ENCODE peak calls at places on chromosomes 11 and 22, in nine cellular contexts. One of them, this sample, is unnamed.

GRCh38 chr11:69657911-69658605 is 17.1 kb downstream of the LTO1 start:
- DNase-seq in activated CD8-positive, alpha-beta memory T cell treated with anti-CD3 and anti-CD28 coated beads, Interleukin-2, amount 50 U/mL, for 48 hours: no peak
- DNase-seq in central memory CD4-positive, alpha-beta T cell: no peak
- DNase-seq in mammary epithelial cell: no peak
- DNase-seq in fibroblast of gingiva: no peak
- DNase-seq in KBM-7: no peak
- DNase-seq in erythroblast: no peak
- DNase-seq in T follicular helper cell: no peak
- DNase-seq in stimulated activated CD4-positive, alpha-beta T cell treated with anti-CD3 and anti-CD28 coated beads, Interleukin-4, amount 100 ng/mL, for 48 hours: no peak
- DNase-seq in this sample: no peak

GRCh38 chr11:70435765-70436500 is 37.6 kb downstream of the CTTN start:
- DNase-seq in activated CD8-positive, alpha-beta memory T cell treated with anti-CD3 and anti-CD28 coated beads, Interleukin-2, amount 50 U/mL, for 48 hours: no peak
- DNase-seq in central memory CD4-positive, alpha-beta T cell: no peak
- DNase-seq in mammary epithelial cell: no peak
- DNase-seq in fibroblast of gingiva: no peak
- DNase-seq in KBM-7: no peak
- DNase-seq in erythroblast: no peak
- DNase-seq in T follicular helper cell: no peak
- DNase-seq in stimulated activated CD4-positive, alpha-beta T cell treated with anti-CD3 and anti-CD28 coated beads, Interleukin-4, amount 100 ng/mL, for 48 hours: no peak
- DNase-seq in this sample: no peak

GRCh38 chr22:40345801-40346177 is 511 bp upstream of the ADSL start:
- DNase-seq in activated CD8-positive, alpha-beta memory T cell treated with anti-CD3 and anti-CD28 coated beads, Interleukin-2, amount 50 U/mL, for 48 hours: peak
- DNase-seq in central memory CD4-positive, alpha-beta T cell: peak
- DNase-seq in mammary epithelial cell: peak
- DNase-seq in fibroblast of gingiva: peak
- DNase-seq in KBM-7: no peak
- DNase-seq in erythroblast: peak
- DNase-seq in T follicular helper cell: peak
- DNase-seq in stimulated activated CD4-positive, alpha-beta T cell treated with anti-CD3 and anti-CD28 coated beads, Interleukin-4, amount 100 ng/mL, for 48 hours: peak
- DNase-seq in this sample: no peak

GRCh38 chr11:46369458-46370152 is 11.9 kb upstream of the MDK start:
- DNase-seq in activated CD8-positive, alpha-beta memory T cell treated with anti-CD3 and anti-CD28 coated beads, Interleukin-2, amount 50 U/mL, for 48 hours: peak
- DNase-seq in central memory CD4-positive, alpha-beta T cell: peak
- DNase-seq in mammary epithelial cell: peak
- DNase-seq in fibroblast of gingiva: peak
- DNase-seq in KBM-7: peak
- DNase-seq in erythroblast: peak
- DNase-seq in T follicular helper cell: peak
- DNase-seq in stimulated activated CD4-positive, alpha-beta T cell treated with anti-CD3 and anti-CD28 coated beads, Interleukin-4, amount 100 ng/mL, for 48 hours: no peak
- DNase-seq in this sample: no peak

GRCh38 chr11:71996946-71997345 is 1.8 kb upstream of the IL18BP start:
- DNase-seq in activated CD8-positive, alpha-beta memory T cell treated with anti-CD3 and anti-CD28 coated beads, Interleukin-2, amount 50 U/mL, for 48 hours: no peak
- DNase-seq in central memory CD4-positive, alpha-beta T cell: no peak
- DNase-seq in mammary epithelial cell: no peak
- DNase-seq in fibroblast of gingiva: no peak
- DNase-seq in KBM-7: no peak
- DNase-seq in erythroblast: peak
- DNase-seq in T follicular helper cell: no peak
- DNase-seq in stimulated activated CD4-positive, alpha-beta T cell treated with anti-CD3 and anti-CD28 coated beads, Interleukin-4, amount 100 ng/mL, for 48 hours: no peak
- DNase-seq in this sample: no peak

GRCh38 chr11:77147668-77148321 is 19.7 kb downstream of the MYO7A start:
- DNase-seq in activated CD8-positive, alpha-beta memory T cell treated with anti-CD3 and anti-CD28 coated beads, Interleukin-2, amount 50 U/mL, for 48 hours: peak
- DNase-seq in central memory CD4-positive, alpha-beta T cell: peak
- DNase-seq in mammary epithelial cell: no peak
- DNase-seq in fibroblast of gingiva: no peak
- DNase-seq in KBM-7: no peak
- DNase-seq in erythroblast: peak
- DNase-seq in T follicular helper cell: no peak
- DNase-seq in stimulated activated CD4-positive, alpha-beta T cell treated with anti-CD3 and anti-CD28 coated beads, Interleukin-4, amount 100 ng/mL, for 48 hours: no peak
- DNase-seq in this sample: no peak

GRCh38 chr11:123690490-123690889 is 36.1 kb upstream of the SCN3B start:
- DNase-seq in activated CD8-positive, alpha-beta memory T cell treated with anti-CD3 and anti-CD28 coated beads, Interleukin-2, amount 50 U/mL, for 48 hours: no peak
- DNase-seq in central memory CD4-positive, alpha-beta T cell: no peak
- DNase-seq in mammary epithelial cell: peak
- DNase-seq in fibroblast of gingiva: no peak
- DNase-seq in KBM-7: no peak
- DNase-seq in erythroblast: no peak
- DNase-seq in T follicular helper cell: no peak
- DNase-seq in stimulated activated CD4-positive, alpha-beta T cell treated with anti-CD3 and anti-CD28 coated beads, Interleukin-4, amount 100 ng/mL, for 48 hours: peak
- DNase-seq in this sample: peak

GRCh38 chr11:44179173-44179572 is 83.7 kb downstream of the EXT2 start:
- DNase-seq in activated CD8-positive, alpha-beta memory T cell treated with anti-CD3 and anti-CD28 coated beads, Interleukin-2, amount 50 U/mL, for 48 hours: no peak
- DNase-seq in central memory CD4-positive, alpha-beta T cell: no peak
- DNase-seq in mammary epithelial cell: no peak
- DNase-seq in fibroblast of gingiva: peak
- DNase-seq in KBM-7: no peak
- DNase-seq in erythroblast: no peak
- DNase-seq in T follicular helper cell: no peak
- DNase-seq in stimulated activated CD4-positive, alpha-beta T cell treated with anti-CD3 and anti-CD28 coated beads, Interleukin-4, amount 100 ng/mL, for 48 hours: no peak
- DNase-seq in this sample: no peak

GRCh38 chr11:56513280-56513679 is 22.1 kb upstream of the OR5M8 start:
- DNase-seq in activated CD8-positive, alpha-beta memory T cell treated with anti-CD3 and anti-CD28 coated beads, Interleukin-2, amount 50 U/mL, for 48 hours: no peak
- DNase-seq in central memory CD4-positive, alpha-beta T cell: no peak
- DNase-seq in mammary epithelial cell: no peak
- DNase-seq in fibroblast of gingiva: no peak
- DNase-seq in KBM-7: no peak
- DNase-seq in erythroblast: no peak
- DNase-seq in T follicular helper cell: no peak
- DNase-seq in stimulated activated CD4-positive, alpha-beta T cell treated with anti-CD3 and anti-CD28 coated beads, Interleukin-4, amount 100 ng/mL, for 48 hours: no peak
- DNase-seq in this sample: no peak

GRCh38 chr11:581342-581741 is 5.1 kb downstream of the PHRF1 start:
- DNase-seq in activated CD8-positive, alpha-beta memory T cell treated with anti-CD3 and anti-CD28 coated beads, Interleukin-2, amount 50 U/mL, for 48 hours: no peak
- DNase-seq in central memory CD4-positive, alpha-beta T cell: no peak
- DNase-seq in mammary epithelial cell: no peak
- DNase-seq in fibroblast of gingiva: no peak
- DNase-seq in KBM-7: no peak
- DNase-seq in erythroblast: no peak
- DNase-seq in T follicular helper cell: no peak
- DNase-seq in stimulated activated CD4-positive, alpha-beta T cell treated with anti-CD3 and anti-CD28 coated beads, Interleukin-4, amount 100 ng/mL, for 48 hours: no peak
- DNase-seq in this sample: no peak

GRCh38 chr11:35781342-35782171 is 119.0 kb downstream of the TRIM44 start:
- DNase-seq in activated CD8-positive, alpha-beta memory T cell treated with anti-CD3 and anti-CD28 coated beads, Interleukin-2, amount 50 U/mL, for 48 hours: no peak
- DNase-seq in central memory CD4-positive, alpha-beta T cell: no peak
- DNase-seq in mammary epithelial cell: peak
- DNase-seq in fibroblast of gingiva: peak
- DNase-seq in KBM-7: no peak
- DNase-seq in erythroblast: no peak
- DNase-seq in T follicular helper cell: no peak
- DNase-seq in stimulated activated CD4-positive, alpha-beta T cell treated with anti-CD3 and anti-CD28 coated beads, Interleukin-4, amount 100 ng/mL, for 48 hours: no peak
- DNase-seq in this sample: no peak

GRCh38 chr11:60915250-60915914 is 1.4 kb downstream of the TMEM109 start:
- DNase-seq in activated CD8-positive, alpha-beta memory T cell treated with anti-CD3 and anti-CD28 coated beads, Interleukin-2, amount 50 U/mL, for 48 hours: peak
- DNase-seq in central memory CD4-positive, alpha-beta T cell: peak
- DNase-seq in mammary epithelial cell: peak
- DNase-seq in fibroblast of gingiva: peak
- DNase-seq in KBM-7: peak
- DNase-seq in erythroblast: peak
- DNase-seq in T follicular helper cell: peak
- DNase-seq in stimulated activated CD4-positive, alpha-beta T cell treated with anti-CD3 and anti-CD28 coated beads, Interleukin-4, amount 100 ng/mL, for 48 hours: peak
- DNase-seq in this sample: no peak

GRCh38 chr11:47514825-47515647 is 37.9 kb downstream of the CELF1 start:
- DNase-seq in activated CD8-positive, alpha-beta memory T cell treated with anti-CD3 and anti-CD28 coated beads, Interleukin-2, amount 50 U/mL, for 48 hours: peak
- DNase-seq in central memory CD4-positive, alpha-beta T cell: no peak
- DNase-seq in mammary epithelial cell: peak
- DNase-seq in fibroblast of gingiva: peak
- DNase-seq in KBM-7: peak
- DNase-seq in erythroblast: peak
- DNase-seq in T follicular helper cell: no peak
- DNase-seq in stimulated activated CD4-positive, alpha-beta T cell treated with anti-CD3 and anti-CD28 coated beads, Interleukin-4, amount 100 ng/mL, for 48 hours: peak
- DNase-seq in this sample: no peak

GRCh38 chr11:67674442-67674871 is at the start of gene ALDH3B2:
- DNase-seq in activated CD8-positive, alpha-beta memory T cell treated with anti-CD3 and anti-CD28 coated beads, Interleukin-2, amount 50 U/mL, for 48 hours: no peak
- DNase-seq in central memory CD4-positive, alpha-beta T cell: no peak
- DNase-seq in mammary epithelial cell: peak
- DNase-seq in fibroblast of gingiva: no peak
- DNase-seq in KBM-7: no peak
- DNase-seq in erythroblast: no peak
- DNase-seq in T follicular helper cell: no peak
- DNase-seq in stimulated activated CD4-positive, alpha-beta T cell treated with anti-CD3 and anti-CD28 coated beads, Interleukin-4, amount 100 ng/mL, for 48 hours: no peak
- DNase-seq in this sample: no peak

GRCh38 chr11:103532133-103532788 is 423.0 kb downstream of the DYNC2H1 start:
- DNase-seq in activated CD8-positive, alpha-beta memory T cell treated with anti-CD3 and anti-CD28 coated beads, Interleukin-2, amount 50 U/mL, for 48 hours: no peak
- DNase-seq in central memory CD4-positive, alpha-beta T cell: no peak
- DNase-seq in mammary epithelial cell: peak
- DNase-seq in fibroblast of gingiva: peak
- DNase-seq in KBM-7: no peak
- DNase-seq in erythroblast: no peak
- DNase-seq in T follicular helper cell: no peak
- DNase-seq in stimulated activated CD4-positive, alpha-beta T cell treated with anti-CD3 and anti-CD28 coated beads, Interleukin-4, amount 100 ng/mL, for 48 hours: no peak
- DNase-seq in this sample: no peak

GRCh38 chr11:119432484-119433368 is 9.8 kb upstream of the THY1 start:
- DNase-seq in activated CD8-positive, alpha-beta memory T cell treated with anti-CD3 and anti-CD28 coated beads, Interleukin-2, amount 50 U/mL, for 48 hours: no peak
- DNase-seq in central memory CD4-positive, alpha-beta T cell: no peak
- DNase-seq in mammary epithelial cell: peak
- DNase-seq in fibroblast of gingiva: peak
- DNase-seq in KBM-7: no peak
- DNase-seq in erythroblast: no peak
- DNase-seq in T follicular helper cell: no peak
- DNase-seq in stimulated activated CD4-positive, alpha-beta T cell treated with anti-CD3 and anti-CD28 coated beads, Interleukin-4, amount 100 ng/mL, for 48 hours: no peak
- DNase-seq in this sample: no peak

GRCh38 chr22:49212002-49212401 is 615.7 kb downstream of the BRD1 start:
- DNase-seq in activated CD8-positive, alpha-beta memory T cell treated with anti-CD3 and anti-CD28 coated beads, Interleukin-2, amount 50 U/mL, for 48 hours: peak
- DNase-seq in central memory CD4-positive, alpha-beta T cell: no peak
- DNase-seq in mammary epithelial cell: no peak
- DNase-seq in fibroblast of gingiva: no peak
- DNase-seq in KBM-7: no peak
- DNase-seq in erythroblast: no peak
- DNase-seq in T follicular helper cell: no peak
- DNase-seq in stimulated activated CD4-positive, alpha-beta T cell treated with anti-CD3 and anti-CD28 coated beads, Interleukin-4, amount 100 ng/mL, for 48 hours: no peak
- DNase-seq in this sample: no peak

GRCh38 chr11:116890193-116890592 is 52.8 kb upstream of the APOA1 start:
- DNase-seq in activated CD8-positive, alpha-beta memory T cell treated with anti-CD3 and anti-CD28 coated beads, Interleukin-2, amount 50 U/mL, for 48 hours: no peak
- DNase-seq in central memory CD4-positive, alpha-beta T cell: no peak
- DNase-seq in mammary epithelial cell: no peak
- DNase-seq in fibroblast of gingiva: no peak
- DNase-seq in KBM-7: no peak
- DNase-seq in erythroblast: no peak
- DNase-seq in T follicular helper cell: no peak
- DNase-seq in stimulated activated CD4-positive, alpha-beta T cell treated with anti-CD3 and anti-CD28 coated beads, Interleukin-4, amount 100 ng/mL, for 48 hours: no peak
- DNase-seq in this sample: no peak

GRCh38 chr11:12785901-12786300 is 111.7 kb downstream of the TEAD1 start:
- DNase-seq in activated CD8-positive, alpha-beta memory T cell treated with anti-CD3 and anti-CD28 coated beads, Interleukin-2, amount 50 U/mL, for 48 hours: no peak
- DNase-seq in central memory CD4-positive, alpha-beta T cell: no peak
- DNase-seq in mammary epithelial cell: no peak
- DNase-seq in fibroblast of gingiva: no peak
- DNase-seq in KBM-7: no peak
- DNase-seq in erythroblast: no peak
- DNase-seq in T follicular helper cell: no peak
- DNase-seq in stimulated activated CD4-positive, alpha-beta T cell treated with anti-CD3 and anti-CD28 coated beads, Interleukin-4, amount 100 ng/mL, for 48 hours: no peak
- DNase-seq in this sample: no peak

GRCh38 chr11:14253878-14254277 is 105.1 kb downstream of the RRAS2 start:
- DNase-seq in activated CD8-positive, alpha-beta memory T cell treated with anti-CD3 and anti-CD28 coated beads, Interleukin-2, amount 50 U/mL, for 48 hours: no peak
- DNase-seq in central memory CD4-positive, alpha-beta T cell: no peak
- DNase-seq in mammary epithelial cell: no peak
- DNase-seq in fibroblast of gingiva: no peak
- DNase-seq in KBM-7: no peak
- DNase-seq in erythroblast: no peak
- DNase-seq in T follicular helper cell: no peak
- DNase-seq in stimulated activated CD4-positive, alpha-beta T cell treated with anti-CD3 and anti-CD28 coated beads, Interleukin-4, amount 100 ng/mL, for 48 hours: no peak
- DNase-seq in this sample: no peak

GRCh38 chr11:64343740-64344133 is 3.7 kb downstream of the CCDC88B start:
- DNase-seq in activated CD8-positive, alpha-beta memory T cell treated with anti-CD3 and anti-CD28 coated beads, Interleukin-2, amount 50 U/mL, for 48 hours: no peak
- DNase-seq in central memory CD4-positive, alpha-beta T cell: no peak
- DNase-seq in mammary epithelial cell: no peak
- DNase-seq in fibroblast of gingiva: no peak
- DNase-seq in KBM-7: no peak
- DNase-seq in erythroblast: peak
- DNase-seq in T follicular helper cell: no peak
- DNase-seq in stimulated activated CD4-positive, alpha-beta T cell treated with anti-CD3 and anti-CD28 coated beads, Interleukin-4, amount 100 ng/mL, for 48 hours: no peak
- DNase-seq in this sample: no peak

GRCh38 chr11:120134106-120134930 is 3.6 kb downstream of the TRIM29 start:
- DNase-seq in activated CD8-positive, alpha-beta memory T cell treated with anti-CD3 and anti-CD28 coated beads, Interleukin-2, amount 50 U/mL, for 48 hours: peak
- DNase-seq in central memory CD4-positive, alpha-beta T cell: no peak
- DNase-seq in mammary epithelial cell: no peak
- DNase-seq in fibroblast of gingiva: no peak
- DNase-seq in KBM-7: no peak
- DNase-seq in erythroblast: no peak
- DNase-seq in T follicular helper cell: no peak
- DNase-seq in stimulated activated CD4-positive, alpha-beta T cell treated with anti-CD3 and anti-CD28 coated beads, Interleukin-4, amount 100 ng/mL, for 48 hours: no peak
- DNase-seq in this sample: no peak

GRCh38 chr11:57432017-57432590 is 5.2 kb upstream of the SLC43A3 start:
- DNase-seq in activated CD8-positive, alpha-beta memory T cell treated with anti-CD3 and anti-CD28 coated beads, Interleukin-2, amount 50 U/mL, for 48 hours: no peak
- DNase-seq in central memory CD4-positive, alpha-beta T cell: no peak
- DNase-seq in mammary epithelial cell: no peak
- DNase-seq in fibroblast of gingiva: no peak
- DNase-seq in KBM-7: peak
- DNase-seq in erythroblast: no peak
- DNase-seq in T follicular helper cell: no peak
- DNase-seq in stimulated activated CD4-positive, alpha-beta T cell treated with anti-CD3 and anti-CD28 coated beads, Interleukin-4, amount 100 ng/mL, for 48 hours: no peak
- DNase-seq in this sample: no peak

GRCh38 chr22:25100972-25101371 is 98.7 kb upstream of the CRYBB3 start:
- DNase-seq in activated CD8-positive, alpha-beta memory T cell treated with anti-CD3 and anti-CD28 coated beads, Interleukin-2, amount 50 U/mL, for 48 hours: no peak
- DNase-seq in central memory CD4-positive, alpha-beta T cell: no peak
- DNase-seq in mammary epithelial cell: no peak
- DNase-seq in fibroblast of gingiva: peak
- DNase-seq in KBM-7: no peak
- DNase-seq in erythroblast: peak
- DNase-seq in T follicular helper cell: no peak
- DNase-seq in stimulated activated CD4-positive, alpha-beta T cell treated with anti-CD3 and anti-CD28 coated beads, Interleukin-4, amount 100 ng/mL, for 48 hours: no peak
- DNase-seq in this sample: no peak

GRCh38 chr11:66665369-66665768 is 12.3 kb downstream of the RBM4B start:
- DNase-seq in activated CD8-positive, alpha-beta memory T cell treated with anti-CD3 and anti-CD28 coated beads, Interleukin-2, amount 50 U/mL, for 48 hours: no peak
- DNase-seq in central memory CD4-positive, alpha-beta T cell: no peak
- DNase-seq in mammary epithelial cell: no peak
- DNase-seq in fibroblast of gingiva: no peak
- DNase-seq in KBM-7: no peak
- DNase-seq in erythroblast: no peak
- DNase-seq in T follicular helper cell: no peak
- DNase-seq in stimulated activated CD4-positive, alpha-beta T cell treated with anti-CD3 and anti-CD28 coated beads, Interleukin-4, amount 100 ng/mL, for 48 hours: no peak
- DNase-seq in this sample: no peak

GRCh38 chr11:130388607-130389205 is 39.7 kb downstream of the ADAMTS8 start:
- DNase-seq in activated CD8-positive, alpha-beta memory T cell treated with anti-CD3 and anti-CD28 coated beads, Interleukin-2, amount 50 U/mL, for 48 hours: no peak
- DNase-seq in central memory CD4-positive, alpha-beta T cell: peak
- DNase-seq in mammary epithelial cell: no peak
- DNase-seq in fibroblast of gingiva: no peak
- DNase-seq in KBM-7: no peak
- DNase-seq in erythroblast: no peak
- DNase-seq in T follicular helper cell: no peak
- DNase-seq in stimulated activated CD4-positive, alpha-beta T cell treated with anti-CD3 and anti-CD28 coated beads, Interleukin-4, amount 100 ng/mL, for 48 hours: no peak
- DNase-seq in this sample: no peak

This sample was measured in NCI-H460.